ENCODE peak calls at places on chromosomes 2 and 18, in five cellular contexts. L is lower lobe of right lung; J is left lung; I is CD8-positive, alpha-beta T cell; B is mucosa of descending colon. H is an unnamed sample. For H3K4me1, the result is how much of the 10 kb centered on the place peaks cover.

GRCh38 chr2:120346667-120347358 is 877 bp downstream of the INHBB start:
- DNase-seq in L (no peak), J (peak), I (no peak), B (no peak), H (no peak)

GRCh38 chr2:23803965-23804542 is 122.9 kb downstream of the ATAD2B start:
- DNase-seq in L (peak), J (no peak), I (no peak), B (peak), H (no peak)

GRCh38 chr2:11699686-11700670 is 30.0 kb upstream of the NTSR2 start:
- DNase-seq in L (no peak), J (no peak), I (no peak), B (no peak), H (no peak)

GRCh38 chr18:3111523-3112240 is 98.7 kb upstream of the LPIN2 start:
- DNase-seq in L (no peak), J (no peak), I (no peak), B (no peak), H (no peak)

GRCh38 chr2:200239216-200239615 is 67.3 kb upstream of the SPATS2L start:
- DNase-seq in L (no peak), J (no peak), I (no peak), B (no peak), H (no peak)

GRCh38 chr2:85656468-85656867 is 11.5 kb downstream of the SFTPB start:
- DNase-seq in L (no peak), J (no peak), I (no peak), B (no peak), H (no peak)

GRCh38 chr2:85902496-85902895 is 13.7 kb upstream of the ST3GAL5 start:
- DNase-seq in L (no peak), J (no peak), I (no peak), B (no peak), H (no peak)

GRCh38 chr2:3495956-3496355 is 23.4 kb downstream of the ADI1 start:
- DNase-seq in L (no peak), J (no peak), I (no peak), B (no peak), H (no peak)

GRCh38 chr2:41782306-41783158 is 265.3 kb upstream of the PKDCC start:
- DNase-seq in L (no peak), J (no peak), I (peak), B (peak), H (no peak)

GRCh38 chr2:139296672-139297209 is 516.6 kb upstream of the NXPH2 start:
- DNase-seq in L (no peak), J (no peak), I (no peak), B (no peak), H (no peak)

GRCh38 chr18:46920067-46920466 is 2.7 kb downstream of the KATNAL2 start:
- DNase-seq in L (no peak), J (no peak), I (no peak), B (no peak), H (no peak)

GRCh38 chr2:98892871-98893270 is 43.2 kb downstream of the CRACDL start:
- DNase-seq in L (no peak), J (no peak), I (peak), B (no peak), H (no peak)

GRCh38 chr2:28753043-28753683 is 1.5 kb downstream of the PPP1CB start:
- DNase-seq in L (peak), J (no peak), I (no peak), B (peak), H (no peak)

GRCh38 chr18:57921708-57922107 is 118.6 kb upstream of the ATP8B1 start:
- DNase-seq in L (no peak), J (no peak), I (no peak), B (no peak), H (no peak)

GRCh38 chr2:128315122-128315828 is 3.4 kb downstream of the HS6ST1 start:
- DNase-seq in L (peak), J (peak), I (peak), B (no peak), H (no peak)

GRCh38 chr2:67806816-67807215 is 256.0 kb downstream of the C1D start:
- DNase-seq in L (no peak), J (no peak), I (no peak), B (no peak), H (no peak)

GRCh38 chr18:59402432-59403090 is 43.5 kb upstream of the LMAN1 start:
- DNase-seq in L (peak), J (peak), I (peak), B (peak), H (no peak)

GRCh38 chr2:187165936-187166335 is 282.1 kb downstream of the CALCRL start:
- DNase-seq in L (no peak), J (no peak), I (no peak), B (no peak), H (no peak)

GRCh38 chr18:71807586-71807985 is 736.6 kb downstream of the CBLN2 start:
- DNase-seq in L (no peak), J (no peak), I (no peak), B (no peak), H (no peak)

GRCh38 chr2:208657468-208657867 is 250.9 kb downstream of the PTH2R start:
- DNase-seq in L (no peak), J (no peak), I (no peak), B (peak), H (no peak)

GRCh38 chr2:235255716-235256115 is 238.1 kb upstream of the AGAP1 start:
- DNase-seq in L (no peak), J (no peak), I (no peak), B (peak), H (no peak)

GRCh38 chr2:71276311-71277158 is 49.6 kb upstream of the PAIP2B start:
- DNase-seq in L (peak), J (peak), I (peak), B (peak), H (peak)

GRCh38 chr2:71277159-71277498 is 50.2 kb upstream of the PAIP2B start:
- DNase-seq in L (no peak), J (no peak), I (no peak), B (no peak), H (no peak)

GRCh38 chr2:71277536-71278103 is 50.7 kb upstream of the PAIP2B start:
- DNase-seq in L (peak), J (no peak), I (no peak), B (peak), H (no peak)

DNA sequence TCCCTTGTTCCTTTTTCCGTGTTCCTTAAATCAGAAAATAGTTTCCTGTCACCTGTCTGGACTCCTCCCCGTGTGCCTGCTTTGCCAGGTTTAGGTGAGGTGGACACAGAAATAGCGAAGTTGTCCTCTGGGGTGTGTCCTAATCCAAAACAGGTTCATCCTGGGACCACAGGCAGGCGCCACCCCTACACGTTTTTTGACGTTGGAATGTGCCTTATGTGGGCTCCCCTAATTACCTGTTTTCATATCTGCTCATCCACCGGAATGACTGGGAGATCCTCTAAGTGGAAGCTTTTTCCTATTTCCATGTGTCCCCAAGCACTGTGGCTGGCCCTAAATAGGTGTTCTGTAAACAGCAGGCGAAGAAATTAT is 49.0 kb upstream of the PAIP2B start:
- DNase-seq in L (no peak), J (no peak), I (no peak), B (no peak), H (no peak)
- H3K4me3 ChIP-seq in L (peak), J (peak), I (peak), B (no peak), H (peak)

GRCh38 chr2:156192468-156192867 is 140.1 kb downstream of the NR4A2 start:
- DNase-seq in L (no peak), J (no peak), I (no peak), B (no peak), H (no peak)
- TF ChIP-seq CTCF in L (no peak), J (no peak), I (peak), B (no peak), H (peak)

GRCh38 chr2:222884765-222885424 is 24.1 kb downstream of the ACSL3 start:
- DNase-seq in L (no peak), J (no peak), I (no peak), B (no peak), H (no peak)
- H3K4me1 ChIP-seq in L (under half), J (under half), I (under half), B (under half), H (half or more)

GRCh38 chr18:22176622-22177495 is 7.5 kb downstream of the GATA6 start:
- DNase-seq in L (peak), J (peak), I (no peak), B (peak), H (no peak)
- H3K4me3 ChIP-seq in L (peak), J (peak), I (no peak), B (no peak), H (no peak)

GRCh38 chr2:45093181-45093580 is 83.9 kb upstream of the SIX2 start:
- DNase-seq in L (no peak), J (no peak), I (no peak), B (no peak), H (no peak)
- TF ChIP-seq CTCF in L (no peak), J (no peak), I (no peak), B (no peak), H (no peak)

GRCh38 chr2:197431858-197432257 is 3.0 kb downstream of the SF3B1 start:
- DNase-seq in L (no peak), J (no peak), I (no peak), B (no peak), H (no peak)
- H3K4me1 ChIP-seq in L (half or more), J (half or more), I (half or more), B (under half), H (under half)

DNA sequence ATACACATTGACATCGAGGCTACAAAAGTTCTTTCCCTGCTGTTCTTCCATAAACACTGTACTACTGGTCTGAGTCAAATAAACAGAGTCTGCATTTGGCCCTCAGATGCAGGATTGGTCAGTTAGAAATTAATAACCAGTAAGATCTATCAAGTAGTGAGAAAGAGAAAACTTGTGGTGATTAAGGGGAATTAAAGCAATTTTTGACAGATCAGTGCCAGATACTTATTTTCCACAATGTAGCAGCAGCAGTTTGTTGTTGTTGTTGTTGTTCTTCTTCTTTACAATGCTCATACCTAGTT is 85.0 kb downstream of the IKZF2 start:
- DNase-seq in L (no peak), J (no peak), I (no peak), B (no peak), H (no peak)
- H3K4me3 ChIP-seq in L (peak), J (no peak), I (no peak), B (no peak), H (no peak)

DNA sequence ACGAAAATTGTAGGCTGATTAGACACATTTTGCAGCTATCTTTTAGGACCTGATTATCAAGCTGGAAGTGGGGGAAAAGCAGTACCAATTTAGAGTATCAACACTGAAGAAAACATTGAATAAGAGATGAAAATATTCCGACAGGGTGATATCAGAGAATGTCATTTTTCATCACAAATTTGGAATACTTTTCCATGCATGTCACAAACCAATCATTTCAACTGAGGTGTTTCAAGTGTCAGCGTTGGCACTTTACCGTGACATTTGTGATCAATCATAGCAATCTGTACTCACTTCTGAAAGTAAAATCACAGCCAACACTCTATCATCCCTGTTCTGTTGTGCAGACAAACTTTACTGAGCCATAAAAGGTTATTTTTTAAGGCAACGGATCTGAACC is 75.4 kb downstream of the PDE1A start:
- DNase-seq in L (no peak), J (no peak), I (no peak), B (no peak), H (no peak)
- TF ChIP-seq CTCF in L (no peak), J (no peak), I (no peak), B (no peak), H (no peak)

GRCh38 chr18:23103449-23103848 is 31.8 kb upstream of the CABLES1 start:
- DNase-seq in L (no peak), J (no peak), I (no peak), B (no peak), H (no peak)
- H3K4me1 ChIP-seq in L (under half), J (under half), I (under half), B (under half), H (under half)